ENCODE peak calls at places on chromosome 4, in eight cellular contexts. A is uterus, J is amygdala, Q is astrocyte, D is islet precursor cell, K is upper lobe of right lung, M is NCI-H2029 treated with DMSO at 0.1 percent for 48 hours, B is cardiac muscle cell. O is an unnamed sample.

GRCh38 chr4:53507671-53508286 is 83.5 kb downstream of the LNX1 start:
- DNase-seq in A (no peak), J (no peak), Q (peak; percentile 98), D (no peak), K (no peak), M (peak; percentile 44), B (peak; percentile 98), O (no peak)

GRCh38 chr4:67160409-67160808 is 384.9 kb downstream of the CENPC start:
- DNase-seq in A (no peak), J (no peak), Q (no peak), D (no peak), K (no peak), M (no peak), B (no peak), O (no peak)

GRCh38 chr4:56730097-56730496 is 49.0 kb upstream of the HOPX start:
- DNase-seq in A (no peak), J (no peak), Q (no peak), D (no peak), K (no peak), M (no peak), B (no peak), O (no peak)

GRCh38 chr4:41297832-41298231 is 41.1 kb downstream of the UCHL1 start:
- DNase-seq in A (no peak), J (no peak), Q (no peak), D (no peak), K (no peak), M (no peak), B (no peak), O (no peak)

GRCh38 chr4:176084769-176085168 is 19.1 kb downstream of the WDR17 start:
- DNase-seq in A (no peak), J (no peak), Q (no peak), D (no peak), K (no peak), M (no peak), B (no peak), O (no peak)

GRCh38 chr4:108484187-108484586 is 136.2 kb upstream of the RPL34 start:
- DNase-seq in A (no peak), J (no peak), Q (no peak), D (no peak), K (no peak), M (no peak), B (no peak), O (no peak)

GRCh38 chr4:13982008-13982407 is 354.5 kb upstream of the BOD1L1 start:
- DNase-seq in A (no peak), J (no peak), Q (no peak), D (no peak), K (no peak), M (no peak), B (no peak), O (no peak)

GRCh38 chr4:10456270-10457254 is 664 bp downstream of the ZNF518B start:
- DNase-seq in A (peak; percentile 26), J (no peak), Q (peak; percentile 58), D (peak; percentile 69), K (peak; percentile 77), M (no peak), B (peak; percentile 74), O (peak; percentile 87)

GRCh38 chr4:8613421-8614364 is 21.1 kb downstream of the CPZ start:
- DNase-seq in A (no peak), J (no peak), Q (no peak), D (no peak), K (no peak), M (no peak), B (no peak), O (no peak)

GRCh38 chr4:5037553-5038551 is 13.4 kb upstream of the STK32B start:
- DNase-seq in A (no peak), J (no peak), Q (peak; percentile 94), D (no peak), K (no peak), M (no peak), B (peak; percentile 91), O (no peak)

GRCh38 chr4:24912252-24913098 is at the start of gene CCDC149:
- DNase-seq in A (peak; percentile 68), J (peak; percentile 47), Q (peak; percentile 55), D (peak; percentile 81), K (peak; percentile 92), M (peak; percentile 80), B (peak; percentile 76), O (peak; percentile 90)

GRCh38 chr4:109801895-109802319 is at the start of gene CFI:
- DNase-seq in A (no peak), J (no peak), Q (peak; percentile 88), D (no peak), K (no peak), M (no peak), B (peak; percentile 91), O (no peak)